ENCODE peak calls at places on chromosomes 12 and 14, in six cellular contexts. One of them, this sample, is unnamed.
A peak's percentile ranks its signal among the peaks of the same experiment; 100 is the strongest.

GRCh38 chr12:103169-103981 is 36.8 kb downstream of the IQSEC3 start:
- DNase-seq in left ventricle myocardium inferior: no peak
- DNase-seq in neuronal stem cell: peak; percentile 84
- DNase-seq in H9: peak; percentile 96
- DNase-seq in NCI-H1092: peak; percentile 95
- DNase-seq in effector memory CD4-positive, alpha-beta T cell: no peak
- DNase-seq in this sample: peak; percentile 85

GRCh38 chr14:30798516-30798915 is 75.8 kb upstream of the COCH start:
- DNase-seq in left ventricle myocardium inferior: no peak
- DNase-seq in NCI-H1092: no peak
- DNase-seq in neuronal stem cell: no peak
- DNase-seq in H9: no peak
- DNase-seq in effector memory CD4-positive, alpha-beta T cell: no peak
- DNase-seq in this sample: no peak

GRCh38 chr12:105427883-105428282 is 97.4 kb downstream of the C12orf75 start:
- DNase-seq in neuronal stem cell: no peak
- DNase-seq in left ventricle myocardium inferior: no peak
- DNase-seq in H9: no peak
- DNase-seq in effector memory CD4-positive, alpha-beta T cell: no peak
- DNase-seq in NCI-H1092: no peak
- DNase-seq in this sample: no peak

GRCh38 chr12:26434299-26434915 is 239.0 kb downstream of the SSPN start:
- DNase-seq in left ventricle myocardium inferior: no peak
- DNase-seq in NCI-H1092: no peak
- DNase-seq in neuronal stem cell: peak; percentile 21
- DNase-seq in effector memory CD4-positive, alpha-beta T cell: no peak
- DNase-seq in H9: peak; percentile 60
- DNase-seq in this sample: no peak

GRCh38 chr14:87309557-87309956 is 683.4 kb downstream of the GALC start:
- DNase-seq in left ventricle myocardium inferior: no peak
- DNase-seq in H9: no peak
- DNase-seq in NCI-H1092: no peak
- DNase-seq in neuronal stem cell: no peak
- DNase-seq in effector memory CD4-positive, alpha-beta T cell: no peak
- DNase-seq in this sample: no peak

GRCh38 chr14:46048127-46048526 is 603.5 kb downstream of the RPL10L start:
- DNase-seq in effector memory CD4-positive, alpha-beta T cell: no peak
- DNase-seq in neuronal stem cell: peak; percentile 33
- DNase-seq in NCI-H1092: peak; percentile 35
- DNase-seq in H9: peak; percentile 76
- DNase-seq in left ventricle myocardium inferior: no peak
- DNase-seq in this sample: peak; percentile 66

GRCh38 chr14:102927878-102928411 is 5.5 kb downstream of the AMN start:
- DNase-seq in effector memory CD4-positive, alpha-beta T cell: no peak
- DNase-seq in left ventricle myocardium inferior: no peak
- DNase-seq in neuronal stem cell: no peak
- DNase-seq in NCI-H1092: no peak
- DNase-seq in H9: peak; percentile 59
- DNase-seq in this sample: peak; percentile 70

GRCh38 chr14:37147310-37147875 is 25.0 kb downstream of the SLC25A21 start:
- DNase-seq in neuronal stem cell: no peak
- DNase-seq in effector memory CD4-positive, alpha-beta T cell: no peak
- DNase-seq in left ventricle myocardium inferior: no peak
- DNase-seq in NCI-H1092: no peak
- DNase-seq in H9: no peak
- DNase-seq in this sample: no peak

GRCh38 chr12:71063087-71063486 is 94.7 kb downstream of the TSPAN8 start:
- DNase-seq in effector memory CD4-positive, alpha-beta T cell: no peak
- DNase-seq in NCI-H1092: no peak
- DNase-seq in H9: no peak
- DNase-seq in left ventricle myocardium inferior: no peak
- DNase-seq in neuronal stem cell: no peak
- DNase-seq in this sample: no peak

GRCh38 chr12:64968989-64969819 is 144.8 kb downstream of the TBC1D30 start:
- DNase-seq in NCI-H1092: no peak
- DNase-seq in effector memory CD4-positive, alpha-beta T cell: no peak
- DNase-seq in H9: no peak
- DNase-seq in neuronal stem cell: no peak
- DNase-seq in left ventricle myocardium inferior: no peak
- DNase-seq in this sample: no peak